ENCODE peak calls at places on chromosomes 11 and 22, in eight cellular contexts. One of them, this sample, is unnamed.
A peak's percentile ranks its signal among the peaks of the same experiment; 100 is the strongest.

GRCh38 chr22:33402325-33402724 is 344.1 kb upstream of the SYN3 start:
- ATAC-seq in lung: no peak
- ATAC-seq in right lobe of liver: no peak
- ATAC-seq in omental fat pad: no peak
- ATAC-seq in stimulated activated naive CD8-positive, alpha-beta T cell treated with anti-CD3 and anti-CD28 coated beads, Interleukin-15, Interleukin-2, amounts not matched to agents 100 U/mL and 50 U/mL, for 24 hours: no peak
- ATAC-seq in CD4-positive, CD25-positive, alpha-beta regulatory T cell: no peak
- ATAC-seq in left lung: no peak
- ATAC-seq in left lobe of liver: no peak
- ATAC-seq in this sample: no peak

GRCh38 chr22:46087336-46087690 is 63.0 kb upstream of the PPARA start:
- ATAC-seq in omental fat pad: no peak
- ATAC-seq in left lung: no peak
- ATAC-seq in CD4-positive, CD25-positive, alpha-beta regulatory T cell: no peak
- ATAC-seq in right lobe of liver: no peak
- ATAC-seq in left lobe of liver: no peak
- ATAC-seq in lung: no peak
- ATAC-seq in stimulated activated naive CD8-positive, alpha-beta T cell treated with anti-CD3 and anti-CD28 coated beads, Interleukin-15, Interleukin-2, amounts not matched to agents 100 U/mL and 50 U/mL, for 24 hours: no peak
- ATAC-seq in this sample: no peak

GRCh38 chr11:4491878-4492606 is 9.6 kb downstream of the OR52K1 start:
- ATAC-seq in omental fat pad: no peak
- ATAC-seq in stimulated activated naive CD8-positive, alpha-beta T cell treated with anti-CD3 and anti-CD28 coated beads, Interleukin-15, Interleukin-2, amounts not matched to agents 100 U/mL and 50 U/mL, for 24 hours: no peak
- ATAC-seq in CD4-positive, CD25-positive, alpha-beta regulatory T cell: no peak
- ATAC-seq in left lung: no peak
- ATAC-seq in right lobe of liver: no peak
- ATAC-seq in lung: no peak
- ATAC-seq in left lobe of liver: no peak
- ATAC-seq in this sample: no peak

GRCh38 chr11:846496-847098 is 3.9 kb downstream of the TSPAN4 start:
- ATAC-seq in lung: no peak
- ATAC-seq in omental fat pad: no peak
- ATAC-seq in left lung: no peak
- ATAC-seq in CD4-positive, CD25-positive, alpha-beta regulatory T cell: no peak
- ATAC-seq in stimulated activated naive CD8-positive, alpha-beta T cell treated with anti-CD3 and anti-CD28 coated beads, Interleukin-15, Interleukin-2, amounts not matched to agents 100 U/mL and 50 U/mL, for 24 hours: no peak
- ATAC-seq in right lobe of liver: no peak
- ATAC-seq in left lobe of liver: no peak
- ATAC-seq in this sample: no peak

GRCh38 chr11:104776501-104777170 is 121.6 kb downstream of the CASP12 start:
- ATAC-seq in omental fat pad: no peak
- ATAC-seq in right lobe of liver: no peak
- ATAC-seq in left lobe of liver: no peak
- ATAC-seq in lung: no peak
- ATAC-seq in stimulated activated naive CD8-positive, alpha-beta T cell treated with anti-CD3 and anti-CD28 coated beads, Interleukin-15, Interleukin-2, amounts not matched to agents 100 U/mL and 50 U/mL, for 24 hours: no peak
- ATAC-seq in left lung: no peak
- ATAC-seq in CD4-positive, CD25-positive, alpha-beta regulatory T cell: no peak
- ATAC-seq in this sample: no peak

GRCh38 chr11:100445231-100445735 is 241.8 kb upstream of the ARHGAP42 start:
- ATAC-seq in left lung: peak; percentile 93
- ATAC-seq in right lobe of liver: peak; percentile 96
- ATAC-seq in stimulated activated naive CD8-positive, alpha-beta T cell treated with anti-CD3 and anti-CD28 coated beads, Interleukin-15, Interleukin-2, amounts not matched to agents 100 U/mL and 50 U/mL, for 24 hours: no peak
- ATAC-seq in CD4-positive, CD25-positive, alpha-beta regulatory T cell: no peak
- ATAC-seq in left lobe of liver: peak; percentile 92
- ATAC-seq in omental fat pad: no peak
- ATAC-seq in lung: no peak
- ATAC-seq in this sample: no peak

GRCh38 chr11:58640386-58641023 is 18.0 kb downstream of the CNTF start:
- ATAC-seq in lung: no peak
- ATAC-seq in CD4-positive, CD25-positive, alpha-beta regulatory T cell: peak; percentile 74
- ATAC-seq in omental fat pad: no peak
- ATAC-seq in right lobe of liver: peak; percentile 56
- ATAC-seq in left lung: peak; percentile 55
- ATAC-seq in stimulated activated naive CD8-positive, alpha-beta T cell treated with anti-CD3 and anti-CD28 coated beads, Interleukin-15, Interleukin-2, amounts not matched to agents 100 U/mL and 50 U/mL, for 24 hours: peak; percentile 32
- ATAC-seq in left lobe of liver: peak; percentile 37
- ATAC-seq in this sample: no peak

GRCh38 chr11:134516529-134516928 is 104.5 kb upstream of the B3GAT1 start:
- ATAC-seq in right lobe of liver: no peak
- ATAC-seq in stimulated activated naive CD8-positive, alpha-beta T cell treated with anti-CD3 and anti-CD28 coated beads, Interleukin-15, Interleukin-2, amounts not matched to agents 100 U/mL and 50 U/mL, for 24 hours: no peak
- ATAC-seq in lung: no peak
- ATAC-seq in left lung: no peak
- ATAC-seq in omental fat pad: no peak
- ATAC-seq in left lobe of liver: no peak
- ATAC-seq in CD4-positive, CD25-positive, alpha-beta regulatory T cell: no peak
- ATAC-seq in this sample: no peak

GRCh38 chr11:116775975-116776374 is 3.2 kb upstream of the BUD13 start:
- ATAC-seq in stimulated activated naive CD8-positive, alpha-beta T cell treated with anti-CD3 and anti-CD28 coated beads, Interleukin-15, Interleukin-2, amounts not matched to agents 100 U/mL and 50 U/mL, for 24 hours: no peak
- ATAC-seq in left lobe of liver: no peak
- ATAC-seq in omental fat pad: no peak
- ATAC-seq in right lobe of liver: no peak
- ATAC-seq in lung: no peak
- ATAC-seq in left lung: no peak
- ATAC-seq in CD4-positive, CD25-positive, alpha-beta regulatory T cell: no peak
- ATAC-seq in this sample: no peak

GRCh38 chr11:5234390-5234834 is at the start of gene HBD:
- ATAC-seq in lung: no peak
- ATAC-seq in omental fat pad: no peak
- ATAC-seq in CD4-positive, CD25-positive, alpha-beta regulatory T cell: no peak
- ATAC-seq in stimulated activated naive CD8-positive, alpha-beta T cell treated with anti-CD3 and anti-CD28 coated beads, Interleukin-15, Interleukin-2, amounts not matched to agents 100 U/mL and 50 U/mL, for 24 hours: no peak
- ATAC-seq in right lobe of liver: no peak
- ATAC-seq in left lobe of liver: no peak
- ATAC-seq in left lung: no peak
- ATAC-seq in this sample: no peak

GRCh38 chr11:126755494-126755893 is 245.1 kb downstream of the KIRREL3 start:
- ATAC-seq in lung: no peak
- ATAC-seq in right lobe of liver: no peak
- ATAC-seq in omental fat pad: no peak
- ATAC-seq in left lung: no peak
- ATAC-seq in stimulated activated naive CD8-positive, alpha-beta T cell treated with anti-CD3 and anti-CD28 coated beads, Interleukin-15, Interleukin-2, amounts not matched to agents 100 U/mL and 50 U/mL, for 24 hours: no peak
- ATAC-seq in left lobe of liver: no peak
- ATAC-seq in CD4-positive, CD25-positive, alpha-beta regulatory T cell: no peak
- ATAC-seq in this sample: no peak

GRCh38 chr22:46107753-46108563 is 42.4 kb upstream of the PPARA start:
- ATAC-seq in stimulated activated naive CD8-positive, alpha-beta T cell treated with anti-CD3 and anti-CD28 coated beads, Interleukin-15, Interleukin-2, amounts not matched to agents 100 U/mL and 50 U/mL, for 24 hours: no peak
- ATAC-seq in left lung: no peak
- ATAC-seq in left lobe of liver: peak; percentile 1
- ATAC-seq in omental fat pad: no peak
- ATAC-seq in right lobe of liver: no peak
- ATAC-seq in lung: no peak
- ATAC-seq in CD4-positive, CD25-positive, alpha-beta regulatory T cell: no peak
- ATAC-seq in this sample: no peak

GRCh38 chr11:70398834-70399680 is 728 bp downstream of the CTTN start:
- ATAC-seq in left lung: peak; percentile 33
- ATAC-seq in right lobe of liver: peak; percentile 2
- ATAC-seq in lung: peak; percentile 0
- ATAC-seq in stimulated activated naive CD8-positive, alpha-beta T cell treated with anti-CD3 and anti-CD28 coated beads, Interleukin-15, Interleukin-2, amounts not matched to agents 100 U/mL and 50 U/mL, for 24 hours: no peak
- ATAC-seq in left lobe of liver: no peak
- ATAC-seq in omental fat pad: peak; percentile 4
- ATAC-seq in CD4-positive, CD25-positive, alpha-beta regulatory T cell: no peak
- ATAC-seq in this sample: peak; percentile 28

GRCh38 chr11:74282863-74283484 is 28.5 kb downstream of the P4HA3 start:
- ATAC-seq in omental fat pad: no peak
- ATAC-seq in lung: no peak
- ATAC-seq in left lobe of liver: no peak
- ATAC-seq in CD4-positive, CD25-positive, alpha-beta regulatory T cell: no peak
- ATAC-seq in left lung: no peak
- ATAC-seq in right lobe of liver: no peak
- ATAC-seq in stimulated activated naive CD8-positive, alpha-beta T cell treated with anti-CD3 and anti-CD28 coated beads, Interleukin-15, Interleukin-2, amounts not matched to agents 100 U/mL and 50 U/mL, for 24 hours: no peak
- ATAC-seq in this sample: no peak

GRCh38 chr11:126335463-126335760 is 20.1 kb upstream of the ST3GAL4 start:
- ATAC-seq in right lobe of liver: peak; percentile 71
- ATAC-seq in stimulated activated naive CD8-positive, alpha-beta T cell treated with anti-CD3 and anti-CD28 coated beads, Interleukin-15, Interleukin-2, amounts not matched to agents 100 U/mL and 50 U/mL, for 24 hours: no peak
- ATAC-seq in lung: no peak
- ATAC-seq in left lobe of liver: peak; percentile 77
- ATAC-seq in omental fat pad: no peak
- ATAC-seq in CD4-positive, CD25-positive, alpha-beta regulatory T cell: no peak
- ATAC-seq in left lung: no peak
- ATAC-seq in this sample: no peak

GRCh38 chr11:107856981-107857517 is 1.5 kb downstream of the SLC35F2 start:
- ATAC-seq in lung: no peak
- ATAC-seq in right lobe of liver: no peak
- ATAC-seq in CD4-positive, CD25-positive, alpha-beta regulatory T cell: no peak
- ATAC-seq in omental fat pad: no peak
- ATAC-seq in left lung: no peak
- ATAC-seq in stimulated activated naive CD8-positive, alpha-beta T cell treated with anti-CD3 and anti-CD28 coated beads, Interleukin-15, Interleukin-2, amounts not matched to agents 100 U/mL and 50 U/mL, for 24 hours: no peak
- ATAC-seq in left lobe of liver: no peak
- ATAC-seq in this sample: no peak

GRCh38 chr11:47177846-47178245 is 1.2 kb upstream of the ARFGAP2 start:
- ATAC-seq in left lobe of liver: peak; percentile 56
- ATAC-seq in stimulated activated naive CD8-positive, alpha-beta T cell treated with anti-CD3 and anti-CD28 coated beads, Interleukin-15, Interleukin-2, amounts not matched to agents 100 U/mL and 50 U/mL, for 24 hours: no peak
- ATAC-seq in CD4-positive, CD25-positive, alpha-beta regulatory T cell: no peak
- ATAC-seq in right lobe of liver: peak; percentile 55
- ATAC-seq in left lung: no peak
- ATAC-seq in lung: no peak
- ATAC-seq in omental fat pad: no peak
- ATAC-seq in this sample: no peak

GRCh38 chr11:134425413-134425812 is 13.4 kb upstream of the B3GAT1 start:
- ATAC-seq in omental fat pad: no peak
- ATAC-seq in left lung: no peak
- ATAC-seq in lung: no peak
- ATAC-seq in left lobe of liver: no peak
- ATAC-seq in CD4-positive, CD25-positive, alpha-beta regulatory T cell: no peak
- ATAC-seq in right lobe of liver: no peak
- ATAC-seq in stimulated activated naive CD8-positive, alpha-beta T cell treated with anti-CD3 and anti-CD28 coated beads, Interleukin-15, Interleukin-2, amounts not matched to agents 100 U/mL and 50 U/mL, for 24 hours: no peak
- ATAC-seq in this sample: no peak

GRCh38 chr11:63274776-63275175 is 31.4 kb upstream of the SLC22A25 start:
- ATAC-seq in right lobe of liver: peak; percentile 46
- ATAC-seq in left lobe of liver: peak; percentile 75
- ATAC-seq in left lung: no peak
- ATAC-seq in CD4-positive, CD25-positive, alpha-beta regulatory T cell: no peak
- ATAC-seq in stimulated activated naive CD8-positive, alpha-beta T cell treated with anti-CD3 and anti-CD28 coated beads, Interleukin-15, Interleukin-2, amounts not matched to agents 100 U/mL and 50 U/mL, for 24 hours: no peak
- ATAC-seq in lung: no peak
- ATAC-seq in omental fat pad: no peak
- ATAC-seq in this sample: no peak

GRCh38 chr11:59218893-59219292 is 6.2 kb upstream of the MPEG1 start:
- ATAC-seq in CD4-positive, CD25-positive, alpha-beta regulatory T cell: no peak
- ATAC-seq in omental fat pad: no peak
- ATAC-seq in left lung: no peak
- ATAC-seq in left lobe of liver: no peak
- ATAC-seq in right lobe of liver: no peak
- ATAC-seq in stimulated activated naive CD8-positive, alpha-beta T cell treated with anti-CD3 and anti-CD28 coated beads, Interleukin-15, Interleukin-2, amounts not matched to agents 100 U/mL and 50 U/mL, for 24 hours: peak; percentile 33
- ATAC-seq in lung: no peak
- ATAC-seq in this sample: no peak

GRCh38 chr11:121337078-121337477 is 44.5 kb downstream of the SC5D start:
- ATAC-seq in stimulated activated naive CD8-positive, alpha-beta T cell treated with anti-CD3 and anti-CD28 coated beads, Interleukin-15, Interleukin-2, amounts not matched to agents 100 U/mL and 50 U/mL, for 24 hours: peak; percentile 57
- ATAC-seq in lung: no peak
- ATAC-seq in right lobe of liver: no peak
- ATAC-seq in CD4-positive, CD25-positive, alpha-beta regulatory T cell: peak; percentile 38
- ATAC-seq in left lung: no peak
- ATAC-seq in omental fat pad: no peak
- ATAC-seq in left lobe of liver: no peak
- ATAC-seq in this sample: no peak

GRCh38 chr11:119683783-119684182 is 45.2 kb downstream of the NECTIN1 start:
- ATAC-seq in stimulated activated naive CD8-positive, alpha-beta T cell treated with anti-CD3 and anti-CD28 coated beads, Interleukin-15, Interleukin-2, amounts not matched to agents 100 U/mL and 50 U/mL, for 24 hours: no peak
- ATAC-seq in lung: no peak
- ATAC-seq in CD4-positive, CD25-positive, alpha-beta regulatory T cell: no peak
- ATAC-seq in left lung: no peak
- ATAC-seq in left lobe of liver: peak; percentile 27
- ATAC-seq in omental fat pad: no peak
- ATAC-seq in right lobe of liver: peak; percentile 36
- ATAC-seq in this sample: no peak

GRCh38 chr11:110110854-110111253 is 17.7 kb downstream of the ZC3H12C start:
- ATAC-seq in lung: no peak
- ATAC-seq in right lobe of liver: no peak
- ATAC-seq in CD4-positive, CD25-positive, alpha-beta regulatory T cell: no peak
- ATAC-seq in left lung: no peak
- ATAC-seq in left lobe of liver: no peak
- ATAC-seq in omental fat pad: no peak
- ATAC-seq in stimulated activated naive CD8-positive, alpha-beta T cell treated with anti-CD3 and anti-CD28 coated beads, Interleukin-15, Interleukin-2, amounts not matched to agents 100 U/mL and 50 U/mL, for 24 hours: no peak
- ATAC-seq in this sample: no peak

GRCh38 chr11:118223992-118224391 is 819 bp downstream of the JAML start:
- ATAC-seq in left lobe of liver: no peak
- ATAC-seq in lung: no peak
- ATAC-seq in left lung: peak; percentile 9
- ATAC-seq in omental fat pad: no peak
- ATAC-seq in right lobe of liver: no peak
- ATAC-seq in stimulated activated naive CD8-positive, alpha-beta T cell treated with anti-CD3 and anti-CD28 coated beads, Interleukin-15, Interleukin-2, amounts not matched to agents 100 U/mL and 50 U/mL, for 24 hours: peak; percentile 54
- ATAC-seq in CD4-positive, CD25-positive, alpha-beta regulatory T cell: no peak
- ATAC-seq in this sample: no peak

GRCh38 chr11:128506384-128506783 is 81.0 kb downstream of the ETS1 start:
- ATAC-seq in left lung: no peak
- ATAC-seq in omental fat pad: no peak
- ATAC-seq in stimulated activated naive CD8-positive, alpha-beta T cell treated with anti-CD3 and anti-CD28 coated beads, Interleukin-15, Interleukin-2, amounts not matched to agents 100 U/mL and 50 U/mL, for 24 hours: no peak
- ATAC-seq in left lobe of liver: no peak
- ATAC-seq in CD4-positive, CD25-positive, alpha-beta regulatory T cell: peak; percentile 6
- ATAC-seq in right lobe of liver: no peak
- ATAC-seq in lung: no peak
- ATAC-seq in this sample: no peak

GRCh38 chr11:8218840-8219239 is 44.8 kb downstream of the LMO1 start:
- ATAC-seq in stimulated activated naive CD8-positive, alpha-beta T cell treated with anti-CD3 and anti-CD28 coated beads, Interleukin-15, Interleukin-2, amounts not matched to agents 100 U/mL and 50 U/mL, for 24 hours: no peak
- ATAC-seq in left lung: no peak
- ATAC-seq in left lobe of liver: peak; percentile 23
- ATAC-seq in CD4-positive, CD25-positive, alpha-beta regulatory T cell: no peak
- ATAC-seq in right lobe of liver: peak; percentile 19
- ATAC-seq in lung: no peak
- ATAC-seq in omental fat pad: peak; percentile 18
- ATAC-seq in this sample: no peak

This sample was measured in gastroesophageal sphincter.